ENCODE peak calls at places on chromosomes 13 and 19, in six cellular contexts. G is cardiac fibroblast, L is IMR-90, N is choroid plexus epithelial cell, K is pancreas, M is fibroblast of the aortic adventitia. O is an unnamed sample.

GRCh38 chr19:17829855-17830566 is 8.7 kb upstream of the INSL3 start:
- DNase-seq in G (peak), L (peak), N (peak), K (peak), M (peak), O (no peak)

GRCh38 chr19:2802826-2803225 is 16.8 kb upstream of the ZNF554 start:
- DNase-seq in G (no peak), L (no peak), N (no peak), K (no peak), M (no peak), O (no peak)

GRCh38 chr13:30796132-30796832 is 60.9 kb downstream of the ALOX5AP start:
- DNase-seq in G (peak), L (peak), N (peak), K (no peak), M (peak), O (no peak)

GRCh38 chr19:48754950-48755645 is at the start of gene FGF21:
- DNase-seq in G (no peak), L (no peak), N (no peak), K (no peak), M (no peak), O (no peak)

GRCh38 chr13:50198508-50198907 is 183.3 kb downstream of the KCNRG start:
- DNase-seq in G (peak), L (peak), N (peak), K (no peak), M (peak), O (no peak)

GRCh38 chr19:2524840-2525723 is 49.2 kb downstream of the GADD45B start:
- DNase-seq in G (no peak), L (peak), N (peak), K (no peak), M (peak), O (no peak)

GRCh38 chr13:43245374-43245964 is 222.1 kb downstream of the DNAJC15 start:
- DNase-seq in G (peak), L (peak), N (peak), K (no peak), M (peak), O (peak)

GRCh38 chr19:29804493-29804892 is 7.3 kb upstream of the CCNE1 start:
- DNase-seq in G (no peak), L (no peak), N (no peak), K (no peak), M (no peak), O (no peak)

GRCh38 chr19:40542197-40542859 is 34.3 kb upstream of the SHKBP1 start:
- DNase-seq in G (peak), L (peak), N (peak), K (peak), M (peak), O (no peak)

GRCh38 chr13:78660130-78660857 is 1.3 kb upstream of the OBI1 start:
- DNase-seq in G (no peak), L (no peak), N (peak), K (peak), M (peak), O (no peak)

GRCh38 chr13:33080962-33081655 is 64.9 kb downstream of the KL start:
- DNase-seq in G (peak), L (no peak), N (peak), K (no peak), M (peak), O (no peak)

GRCh38 chr19:19062454-19063182 is 1.2 kb upstream of the SLC25A42 start:
- DNase-seq in G (no peak), L (peak), N (peak), K (no peak), M (peak), O (no peak)

GRCh38 chr19:19064811-19065745 is 1.3 kb downstream of the SLC25A42 start:
- DNase-seq in G (no peak), L (no peak), N (peak), K (no peak), M (no peak), O (no peak)

GRCh38 chr19:19061491-19061890 is 2.3 kb upstream of the SLC25A42 start:
- DNase-seq in G (no peak), L (no peak), N (no peak), K (peak), M (no peak), O (no peak)

GRCh38 chr19:19063183-19064097 is at the start of gene SLC25A42:
- DNase-seq in G (peak), L (peak), N (peak), K (peak), M (peak), O (peak)

DNA sequence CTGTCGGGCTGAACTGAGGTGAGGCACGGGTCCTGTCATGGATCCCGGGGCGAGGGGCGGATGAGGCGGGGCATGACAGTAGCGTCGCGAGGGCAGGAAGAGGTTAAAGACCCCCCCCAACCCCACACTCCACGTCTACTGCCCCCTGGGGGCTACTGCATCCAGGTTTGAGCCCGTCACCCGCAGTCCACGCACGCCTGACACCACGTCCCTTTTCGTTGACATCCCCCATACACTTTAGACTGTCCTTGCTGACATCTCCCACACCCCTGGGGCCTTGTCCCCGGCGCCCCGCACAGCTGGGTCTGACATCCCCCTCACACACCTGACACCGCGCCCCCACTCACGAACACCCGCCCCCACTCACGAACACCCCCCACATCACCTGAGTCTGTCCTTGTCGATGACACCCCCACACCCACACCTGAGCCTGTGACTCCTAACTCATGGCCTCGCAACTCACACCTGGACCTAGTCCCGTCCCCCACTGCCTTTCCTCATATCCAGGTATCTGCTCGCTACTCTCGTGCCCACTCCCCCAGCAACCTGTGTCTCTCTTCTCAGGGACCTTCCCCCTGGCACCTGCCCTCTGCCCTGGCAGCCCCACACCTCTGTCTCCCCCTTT is 416 bp downstream of the SLC25A42 start:
- DNase-seq in G (no peak), L (no peak), N (no peak), K (no peak), M (no peak), O (no peak)
- TF ChIP-seq CTCF in G (peak), L (peak), N (peak), K (no peak), M (peak), O (no peak)

GRCh38 chr19:18895038-18895827 is 725 bp downstream of the CERS1 start:
- DNase-seq in G (peak), L (no peak), N (peak), K (no peak), M (peak), O (no peak)
- H3K4me3 ChIP-seq in G (peak), L (peak), N (peak), K (peak), M (peak), O (peak)

GRCh38 chr19:33248104-33248503 is 22.5 kb upstream of the SLC7A10 start:
- DNase-seq in G (no peak), L (no peak), N (no peak), K (no peak), M (no peak), O (no peak)

GRCh38 chr19:33247441-33247819 is 21.8 kb upstream of the SLC7A10 start:
- DNase-seq in G (no peak), L (no peak), N (no peak), K (no peak), M (no peak), O (no peak)

GRCh38 chr19:33246729-33247440 is 21.2 kb upstream of the SLC7A10 start:
- DNase-seq in G (peak), L (no peak), N (no peak), K (no peak), M (no peak), O (no peak)

GRCh38 chr19:33248553-33248953 is 22.9 kb upstream of the SLC7A10 start:
- DNase-seq in G (no peak), L (no peak), N (no peak), K (no peak), M (no peak), O (no peak)

DNA sequence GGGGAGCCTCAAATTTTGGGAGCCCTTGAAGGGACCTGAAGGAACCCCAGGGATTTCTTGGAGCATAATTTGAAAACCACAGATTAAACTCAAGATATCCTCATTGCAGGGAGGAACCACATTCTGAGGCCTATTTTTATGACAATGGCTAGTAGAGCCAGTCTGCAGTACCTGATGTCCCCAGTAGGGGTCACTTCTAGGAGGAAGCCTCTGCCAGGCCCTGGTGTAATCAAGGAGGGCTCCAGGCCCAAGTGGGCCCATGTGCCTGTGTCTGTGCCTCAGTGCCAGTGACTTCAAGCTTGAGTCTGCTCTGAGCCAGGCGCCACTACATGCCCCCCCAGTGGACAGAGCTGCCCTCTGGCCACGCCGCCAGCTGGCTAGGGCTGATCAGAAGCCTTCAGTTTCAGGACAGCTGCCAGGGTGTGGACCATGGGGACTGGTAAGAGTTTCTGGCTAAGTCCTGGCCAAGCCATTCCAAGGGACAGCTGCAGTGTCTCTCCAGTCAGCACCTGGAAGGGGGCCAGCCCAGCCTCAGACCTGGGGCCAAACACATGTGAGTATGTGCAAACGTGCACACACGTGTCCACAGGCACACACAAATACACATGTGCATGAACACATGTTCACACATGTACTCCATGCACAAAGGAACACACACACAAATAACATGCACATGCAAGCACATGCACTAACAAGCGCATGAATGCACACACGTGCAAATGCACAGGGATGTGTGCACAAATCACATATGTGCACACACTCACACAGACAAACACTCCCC is 20.5 kb upstream of the SLC7A10 start:
- DNase-seq in G (peak), L (no peak), N (peak), K (no peak), M (peak), O (no peak)
- TF ChIP-seq CTCF in G (peak), L (peak), N (peak), K (peak), M (peak), O (peak)

GRCh38 chr13:20561731-20562130 is 5.2 kb upstream of the IFT88 start:
- DNase-seq in G (no peak), L (no peak), N (no peak), K (no peak), M (no peak), O (no peak)

GRCh38 chr13:20566424-20566916 is 487 bp upstream of the IFT88 start:
- DNase-seq in G (no peak), L (peak), N (no peak), K (no peak), M (peak), O (peak)

GRCh38 chr13:20566917-20567755 is at the start of gene IFT88:
- DNase-seq in G (peak), L (peak), N (peak), K (peak), M (peak), O (peak)

GRCh38 chr13:20567881-20568528 is 1.0 kb downstream of the IFT88 start:
- DNase-seq in G (no peak), L (no peak), N (no peak), K (no peak), M (peak), O (no peak)

DNA sequence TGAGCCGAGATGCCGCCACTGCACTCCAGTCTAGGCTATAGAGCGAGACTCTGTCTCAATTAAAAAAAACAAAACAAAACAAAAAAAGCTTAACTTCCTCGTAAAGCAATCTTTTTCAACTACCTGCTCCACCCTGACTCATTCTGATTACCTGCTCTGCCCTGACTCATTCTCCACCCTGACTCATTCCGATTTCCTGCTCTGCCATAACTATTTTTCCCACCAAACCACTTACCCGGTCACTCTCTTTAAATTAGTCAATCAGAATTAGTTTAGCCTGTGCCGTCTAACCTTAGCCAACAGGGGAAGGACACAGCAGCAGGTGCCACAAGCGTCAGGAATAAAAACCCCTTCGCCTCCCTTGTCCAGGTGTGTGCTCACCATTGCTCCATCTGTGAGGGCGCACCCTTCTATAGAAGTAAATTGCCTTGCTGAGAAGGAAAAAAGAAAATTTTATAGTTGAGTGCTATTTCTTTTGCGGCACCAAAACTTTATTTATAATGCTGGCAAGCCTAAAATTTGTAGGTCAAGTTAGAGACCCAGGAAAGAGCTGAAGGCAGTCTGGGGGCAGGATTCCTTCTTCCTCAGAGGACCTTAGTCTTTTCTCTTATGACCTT is 1.7 kb upstream of the IFT88 start:
- DNase-seq in G (no peak), L (no peak), N (no peak), K (no peak), M (no peak), O (no peak)
- H3K4me3 ChIP-seq in G (no peak), L (no peak), N (no peak), K (no peak), M (no peak), O (no peak)

DNA sequence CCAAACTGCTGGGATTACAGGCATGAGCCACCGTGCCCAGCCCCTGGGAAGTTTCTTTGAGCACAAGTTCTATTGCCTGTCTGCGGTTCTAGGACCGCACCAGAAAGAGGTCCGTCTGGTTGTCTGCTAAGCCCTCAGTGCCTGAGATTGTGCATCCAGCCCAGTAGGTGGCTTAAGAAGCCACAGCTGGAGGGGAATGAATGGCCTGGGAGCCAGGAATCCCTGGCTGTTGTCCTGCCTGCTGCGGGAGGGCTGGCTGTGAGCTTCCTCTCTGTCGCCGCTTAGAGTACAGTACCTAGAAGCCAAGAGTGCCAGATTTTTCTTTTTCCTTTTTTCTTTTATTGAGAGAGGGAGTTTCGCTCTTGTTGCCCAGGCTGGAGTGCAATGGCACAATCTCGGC is 4.2 kb upstream of the TYK2 start:
- DNase-seq in G (no peak), L (no peak), N (no peak), K (no peak), M (no peak), O (no peak)
- TF ChIP-seq CTCF in G (no peak), L (no peak), N (no peak), K (no peak), M (no peak), O (no peak)

DNA sequence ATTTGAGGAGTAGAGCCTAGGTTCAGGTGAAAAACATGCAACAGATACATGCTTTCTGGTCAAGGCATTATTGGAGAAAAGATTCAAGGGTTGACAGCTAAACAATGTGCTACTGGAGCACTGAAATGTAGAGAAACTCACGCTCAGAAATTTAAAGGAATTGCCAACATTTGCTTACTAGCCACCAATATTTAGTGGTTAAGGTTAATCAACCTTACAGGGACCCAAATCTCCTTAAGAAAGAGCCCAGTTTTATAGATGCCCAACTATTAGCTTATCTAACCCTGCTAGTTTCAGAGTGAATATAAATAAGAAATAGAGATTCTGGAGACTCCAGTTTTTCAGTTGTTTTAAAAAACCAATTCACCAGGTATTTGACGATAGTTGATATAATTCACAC is 203.6 kb downstream of the DACH1 start:
- DNase-seq in G (no peak), L (no peak), N (no peak), K (no peak), M (no peak), O (no peak)
- H3K4me3 ChIP-seq in G (no peak), L (no peak), N (no peak), K (no peak), M (no peak), O (no peak)

GRCh38 chr13:36207672-36208071 is 6.7 kb downstream of the SOHLH2 start:
- DNase-seq in G (no peak), L (no peak), N (no peak), K (no peak), M (peak), O (no peak)
- TF ChIP-seq CTCF in G (no peak), L (peak), N (no peak), K (no peak), M (no peak), O (no peak)

GRCh38 chr13:73072501-73072900 is 13.7 kb downstream of the KLF5 start:
- DNase-seq in G (peak), L (no peak), N (peak), K (no peak), M (no peak), O (no peak)
- H3K4me3 ChIP-seq in G (no peak), L (no peak), N (no peak), K (no peak), M (no peak), O (no peak)